ENCODE peak calls at places on chromosomes 3 and 15, in eight cellular contexts. One of them, this sample, is unnamed.

GRCh38 chr3:45145223-45145622 is 955 bp downstream of the CDCP1 start:
- DNase-seq in HS-5: no peak
- DNase-seq in progenitor cell of endocrine pancreas: no peak
- DNase-seq in NCI-H524: no peak
- DNase-seq in GM23248: no peak
- DNase-seq in activated CD8-positive, alpha-beta memory T cell treated with anti-CD3 and anti-CD28 coated beads for 24 hours: no peak
- DNase-seq in frontal cortex: no peak
- DNase-seq in NCI-H1417: no peak
- DNase-seq in this sample: no peak

GRCh38 chr3:156745766-156746165 is 71.4 kb downstream of the TIPARP start:
- DNase-seq in HS-5: no peak
- DNase-seq in progenitor cell of endocrine pancreas: no peak
- DNase-seq in NCI-H524: no peak
- DNase-seq in GM23248: no peak
- DNase-seq in activated CD8-positive, alpha-beta memory T cell treated with anti-CD3 and anti-CD28 coated beads for 24 hours: no peak
- DNase-seq in frontal cortex: no peak
- DNase-seq in NCI-H1417: no peak
- DNase-seq in this sample: no peak

GRCh38 chr3:54897028-54897711 is 30.7 kb downstream of the LRTM1 start:
- DNase-seq in HS-5: no peak
- DNase-seq in progenitor cell of endocrine pancreas: no peak
- DNase-seq in NCI-H524: no peak
- DNase-seq in GM23248: peak; percentile 77
- DNase-seq in activated CD8-positive, alpha-beta memory T cell treated with anti-CD3 and anti-CD28 coated beads for 24 hours: no peak
- DNase-seq in frontal cortex: no peak
- DNase-seq in NCI-H1417: no peak
- DNase-seq in this sample: no peak

GRCh38 chr3:114380233-114380645 is 86.4 kb downstream of the TIGIT start:
- DNase-seq in HS-5: no peak
- DNase-seq in progenitor cell of endocrine pancreas: no peak
- DNase-seq in NCI-H524: no peak
- DNase-seq in GM23248: peak; percentile 91
- DNase-seq in activated CD8-positive, alpha-beta memory T cell treated with anti-CD3 and anti-CD28 coated beads for 24 hours: no peak
- DNase-seq in frontal cortex: peak; percentile 30
- DNase-seq in NCI-H1417: no peak
- DNase-seq in this sample: peak; percentile 53

GRCh38 chr3:87426916-87427315 is 150.5 kb upstream of the POU1F1 start:
- DNase-seq in HS-5: no peak
- DNase-seq in progenitor cell of endocrine pancreas: no peak
- DNase-seq in NCI-H524: no peak
- DNase-seq in GM23248: peak; percentile 70
- DNase-seq in activated CD8-positive, alpha-beta memory T cell treated with anti-CD3 and anti-CD28 coated beads for 24 hours: no peak
- DNase-seq in frontal cortex: no peak
- DNase-seq in NCI-H1417: no peak
- DNase-seq in this sample: no peak

GRCh38 chr15:59005579-59005978 is 18.1 kb downstream of the RNF111 start:
- DNase-seq in HS-5: no peak
- DNase-seq in progenitor cell of endocrine pancreas: no peak
- DNase-seq in NCI-H524: no peak
- DNase-seq in GM23248: peak; percentile 24
- DNase-seq in activated CD8-positive, alpha-beta memory T cell treated with anti-CD3 and anti-CD28 coated beads for 24 hours: no peak
- DNase-seq in frontal cortex: no peak
- DNase-seq in NCI-H1417: no peak
- DNase-seq in this sample: no peak

GRCh38 chr3:24763421-24763820 is 268.8 kb upstream of the THRB start:
- DNase-seq in HS-5: no peak
- DNase-seq in progenitor cell of endocrine pancreas: no peak
- DNase-seq in NCI-H524: no peak
- DNase-seq in GM23248: no peak
- DNase-seq in activated CD8-positive, alpha-beta memory T cell treated with anti-CD3 and anti-CD28 coated beads for 24 hours: no peak
- DNase-seq in frontal cortex: no peak
- DNase-seq in NCI-H1417: no peak
- DNase-seq in this sample: no peak

GRCh38 chr15:60346077-60346476 is 51.7 kb downstream of the ANXA2 start:
- DNase-seq in HS-5: no peak
- DNase-seq in progenitor cell of endocrine pancreas: no peak
- DNase-seq in NCI-H524: no peak
- DNase-seq in GM23248: no peak
- DNase-seq in activated CD8-positive, alpha-beta memory T cell treated with anti-CD3 and anti-CD28 coated beads for 24 hours: no peak
- DNase-seq in frontal cortex: no peak
- DNase-seq in NCI-H1417: no peak
- DNase-seq in this sample: no peak

GRCh38 chr3:185658504-185658912 is 72.4 kb downstream of the SENP2 start:
- DNase-seq in HS-5: peak; percentile 95
- DNase-seq in progenitor cell of endocrine pancreas: no peak
- DNase-seq in NCI-H524: no peak
- DNase-seq in GM23248: peak; percentile 99
- DNase-seq in activated CD8-positive, alpha-beta memory T cell treated with anti-CD3 and anti-CD28 coated beads for 24 hours: no peak
- DNase-seq in frontal cortex: no peak
- DNase-seq in NCI-H1417: no peak
- DNase-seq in this sample: no peak

GRCh38 chr15:100781061-100781960 is 98.3 kb upstream of the ALDH1A3 start:
- DNase-seq in HS-5: no peak
- DNase-seq in progenitor cell of endocrine pancreas: peak; percentile 5
- DNase-seq in NCI-H524: no peak
- DNase-seq in GM23248: peak; percentile 19
- DNase-seq in activated CD8-positive, alpha-beta memory T cell treated with anti-CD3 and anti-CD28 coated beads for 24 hours: peak; percentile 19
- DNase-seq in frontal cortex: no peak
- DNase-seq in NCI-H1417: no peak
- DNase-seq in this sample: peak; percentile 32

GRCh38 chr3:183500981-183501704 is 54.4 kb downstream of the KLHL6 start:
- DNase-seq in HS-5: no peak
- DNase-seq in progenitor cell of endocrine pancreas: no peak
- DNase-seq in NCI-H524: no peak
- DNase-seq in GM23248: no peak
- DNase-seq in activated CD8-positive, alpha-beta memory T cell treated with anti-CD3 and anti-CD28 coated beads for 24 hours: no peak
- DNase-seq in frontal cortex: no peak
- DNase-seq in NCI-H1417: no peak
- DNase-seq in this sample: no peak

GRCh38 chr3:72683068-72683467 is 165.2 kb downstream of the SHQ1 start:
- DNase-seq in HS-5: no peak
- DNase-seq in progenitor cell of endocrine pancreas: no peak
- DNase-seq in NCI-H524: no peak
- DNase-seq in GM23248: no peak
- DNase-seq in activated CD8-positive, alpha-beta memory T cell treated with anti-CD3 and anti-CD28 coated beads for 24 hours: no peak
- DNase-seq in frontal cortex: no peak
- DNase-seq in NCI-H1417: peak; percentile 9
- DNase-seq in this sample: no peak

GRCh38 chr3:194955546-194955945 is 269.9 kb downstream of the FAM43A start:
- DNase-seq in HS-5: no peak
- DNase-seq in progenitor cell of endocrine pancreas: no peak
- DNase-seq in NCI-H524: no peak
- DNase-seq in GM23248: no peak
- DNase-seq in activated CD8-positive, alpha-beta memory T cell treated with anti-CD3 and anti-CD28 coated beads for 24 hours: no peak
- DNase-seq in frontal cortex: no peak
- DNase-seq in NCI-H1417: no peak
- DNase-seq in this sample: no peak

GRCh38 chr3:36648241-36649034 is 115.9 kb downstream of the DCLK3 start:
- DNase-seq in HS-5: peak; percentile 93
- DNase-seq in progenitor cell of endocrine pancreas: no peak
- DNase-seq in NCI-H524: no peak
- DNase-seq in GM23248: peak; percentile 94
- DNase-seq in activated CD8-positive, alpha-beta memory T cell treated with anti-CD3 and anti-CD28 coated beads for 24 hours: no peak
- DNase-seq in frontal cortex: no peak
- DNase-seq in NCI-H1417: no peak
- DNase-seq in this sample: no peak

GRCh38 chr3:72553298-72553697 is 294.9 kb downstream of the SHQ1 start:
- DNase-seq in HS-5: no peak
- DNase-seq in progenitor cell of endocrine pancreas: no peak
- DNase-seq in NCI-H524: no peak
- DNase-seq in GM23248: no peak
- DNase-seq in activated CD8-positive, alpha-beta memory T cell treated with anti-CD3 and anti-CD28 coated beads for 24 hours: no peak
- DNase-seq in frontal cortex: no peak
- DNase-seq in NCI-H1417: no peak
- DNase-seq in this sample: no peak

GRCh38 chr15:64911317-64912186 is at the start of gene ANKDD1A:
- DNase-seq in HS-5: no peak
- DNase-seq in progenitor cell of endocrine pancreas: peak; percentile 54
- DNase-seq in NCI-H524: peak; percentile 69
- DNase-seq in GM23248: peak; percentile 75
- DNase-seq in activated CD8-positive, alpha-beta memory T cell treated with anti-CD3 and anti-CD28 coated beads for 24 hours: peak; percentile 72
- DNase-seq in frontal cortex: peak; percentile 64
- DNase-seq in NCI-H1417: peak; percentile 29
- DNase-seq in this sample: peak; percentile 69

GRCh38 chr3:155581579-155581978 is 163.3 kb downstream of the PLCH1 start:
- DNase-seq in HS-5: no peak
- DNase-seq in progenitor cell of endocrine pancreas: no peak
- DNase-seq in NCI-H524: no peak
- DNase-seq in GM23248: no peak
- DNase-seq in activated CD8-positive, alpha-beta memory T cell treated with anti-CD3 and anti-CD28 coated beads for 24 hours: no peak
- DNase-seq in frontal cortex: no peak
- DNase-seq in NCI-H1417: no peak
- DNase-seq in this sample: no peak

GRCh38 chr3:171407746-171408145 is 52.5 kb downstream of the TNIK start:
- DNase-seq in HS-5: peak; percentile 74
- DNase-seq in progenitor cell of endocrine pancreas: no peak
- DNase-seq in NCI-H524: no peak
- DNase-seq in GM23248: peak; percentile 80
- DNase-seq in activated CD8-positive, alpha-beta memory T cell treated with anti-CD3 and anti-CD28 coated beads for 24 hours: no peak
- DNase-seq in frontal cortex: no peak
- DNase-seq in NCI-H1417: no peak
- DNase-seq in this sample: no peak

This sample was measured in posterior cingulate gyrus.